ENCODE peak calls at places on chromosomes 12 and 14, in six cellular contexts. One of them, this sample, is unnamed.
A peak's percentile ranks its signal among the peaks of the same experiment; 100 is the strongest.

GRCh38 chr12:1801285-1801975 is 18.9 kb upstream of the LRTM2 start:
- DNase-seq in thyroid gland: no peak
- DNase-seq in DND-41: no peak
- DNase-seq in pancreas: no peak
- DNase-seq in brain microvascular endothelial cell: no peak
- DNase-seq in right atrium auricular region: no peak
- DNase-seq in this sample: no peak

GRCh38 chr14:20412422-20412821 is 879 bp downstream of the TEP1 start:
- DNase-seq in thyroid gland: no peak
- DNase-seq in DND-41: no peak
- DNase-seq in pancreas: no peak
- DNase-seq in brain microvascular endothelial cell: no peak
- DNase-seq in right atrium auricular region: no peak
- DNase-seq in this sample: no peak

GRCh38 chr12:33546004-33546403 is 106.4 kb upstream of the SYT10 start:
- DNase-seq in thyroid gland: no peak
- DNase-seq in DND-41: no peak
- DNase-seq in pancreas: no peak
- DNase-seq in brain microvascular endothelial cell: no peak
- DNase-seq in right atrium auricular region: no peak
- DNase-seq in this sample: no peak

GRCh38 chr12:3473171-3473570 is 17.8 kb upstream of the PRMT8 start:
- DNase-seq in thyroid gland: no peak
- DNase-seq in DND-41: no peak
- DNase-seq in pancreas: no peak
- DNase-seq in brain microvascular endothelial cell: no peak
- DNase-seq in right atrium auricular region: no peak
- DNase-seq in this sample: no peak

GRCh38 chr14:105465209-105466031 is 9.2 kb upstream of the CRIP2 start:
- DNase-seq in thyroid gland: peak; percentile 89
- DNase-seq in DND-41: no peak
- DNase-seq in pancreas: no peak
- DNase-seq in brain microvascular endothelial cell: no peak
- DNase-seq in right atrium auricular region: peak; percentile 67
- DNase-seq in this sample: peak; percentile 61

GRCh38 chr14:77219591-77219990 is 38.0 kb downstream of the TMEM63C start:
- DNase-seq in thyroid gland: peak; percentile 53
- DNase-seq in DND-41: no peak
- DNase-seq in pancreas: peak; percentile 76
- DNase-seq in brain microvascular endothelial cell: no peak
- DNase-seq in right atrium auricular region: no peak
- DNase-seq in this sample: no peak

GRCh38 chr12:46580445-46580844 is 207.9 kb upstream of the SLC38A2 start:
- DNase-seq in thyroid gland: no peak
- DNase-seq in DND-41: no peak
- DNase-seq in pancreas: no peak
- DNase-seq in brain microvascular endothelial cell: no peak
- DNase-seq in right atrium auricular region: no peak
- DNase-seq in this sample: no peak

GRCh38 chr14:67674480-67675218 is at the start of gene VTI1B:
- DNase-seq in thyroid gland: peak; percentile 81
- DNase-seq in DND-41: peak; percentile 84
- DNase-seq in pancreas: peak; percentile 87
- DNase-seq in brain microvascular endothelial cell: peak; percentile 52
- DNase-seq in right atrium auricular region: peak; percentile 64
- DNase-seq in this sample: peak; percentile 71

GRCh38 chr12:12392428-12392827 is 35.5 kb downstream of the BORCS5 start:
- DNase-seq in thyroid gland: no peak
- DNase-seq in DND-41: no peak
- DNase-seq in pancreas: no peak
- DNase-seq in brain microvascular endothelial cell: no peak
- DNase-seq in right atrium auricular region: no peak
- DNase-seq in this sample: no peak

GRCh38 chr14:61472025-61472672 is 150.8 kb downstream of the PRKCH start:
- DNase-seq in thyroid gland: no peak
- DNase-seq in DND-41: peak; percentile 76
- DNase-seq in pancreas: no peak
- DNase-seq in brain microvascular endothelial cell: peak; percentile 98
- DNase-seq in right atrium auricular region: no peak
- DNase-seq in this sample: no peak

GRCh38 chr14:72947366-72948160 is 21.3 kb downstream of the DCAF4 start:
- DNase-seq in thyroid gland: no peak
- DNase-seq in DND-41: no peak
- DNase-seq in pancreas: no peak
- DNase-seq in brain microvascular endothelial cell: no peak
- DNase-seq in right atrium auricular region: no peak
- DNase-seq in this sample: no peak

GRCh38 chr12:2682301-2683282 is 112.2 kb upstream of the FKBP4 start:
- DNase-seq in thyroid gland: peak; percentile 43
- DNase-seq in DND-41: peak; percentile 50
- DNase-seq in pancreas: no peak
- DNase-seq in brain microvascular endothelial cell: peak; percentile 42
- DNase-seq in right atrium auricular region: peak; percentile 40
- DNase-seq in this sample: no peak

GRCh38 chr12:6115389-6115788 is 9.1 kb downstream of the VWF start:
- DNase-seq in thyroid gland: no peak
- DNase-seq in DND-41: no peak
- DNase-seq in pancreas: no peak
- DNase-seq in brain microvascular endothelial cell: no peak
- DNase-seq in right atrium auricular region: no peak
- DNase-seq in this sample: no peak

GRCh38 chr12:61993734-61994345 is 266.4 kb upstream of the USP15 start:
- DNase-seq in thyroid gland: no peak
- DNase-seq in DND-41: no peak
- DNase-seq in pancreas: no peak
- DNase-seq in brain microvascular endothelial cell: peak; percentile 25
- DNase-seq in right atrium auricular region: no peak
- DNase-seq in this sample: no peak

GRCh38 chr14:30601579-30601916 is 20.6 kb upstream of the SCFD1 start:
- DNase-seq in thyroid gland: no peak
- DNase-seq in DND-41: no peak
- DNase-seq in pancreas: no peak
- DNase-seq in brain microvascular endothelial cell: no peak
- DNase-seq in right atrium auricular region: no peak
- DNase-seq in this sample: no peak

GRCh38 chr14:66610154-66610563 is 102.2 kb downstream of the GPHN start:
- DNase-seq in thyroid gland: no peak
- DNase-seq in DND-41: peak; percentile 19
- DNase-seq in pancreas: no peak
- DNase-seq in brain microvascular endothelial cell: no peak
- DNase-seq in right atrium auricular region: no peak
- DNase-seq in this sample: no peak

GRCh38 chr12:79344855-79345840 is 345.6 kb downstream of the PAWR start:
- DNase-seq in thyroid gland: peak; percentile 35
- DNase-seq in DND-41: peak; percentile 47
- DNase-seq in pancreas: no peak
- DNase-seq in brain microvascular endothelial cell: peak; percentile 35
- DNase-seq in right atrium auricular region: no peak
- DNase-seq in this sample: no peak

GRCh38 chr12:48022180-48022521 is 17.9 kb upstream of the COL2A1 start:
- DNase-seq in thyroid gland: no peak
- DNase-seq in DND-41: no peak
- DNase-seq in pancreas: no peak
- DNase-seq in brain microvascular endothelial cell: no peak
- DNase-seq in right atrium auricular region: no peak
- DNase-seq in this sample: no peak

GRCh38 chr12:98296462-98297079 is 218.8 kb upstream of the TMPO start:
- DNase-seq in thyroid gland: no peak
- DNase-seq in DND-41: peak; percentile 8
- DNase-seq in pancreas: no peak
- DNase-seq in brain microvascular endothelial cell: no peak
- DNase-seq in right atrium auricular region: no peak
- DNase-seq in this sample: no peak

GRCh38 chr12:63802012-63802608 is 22.4 kb downstream of the RXYLT1 start:
- DNase-seq in thyroid gland: no peak
- DNase-seq in DND-41: no peak
- DNase-seq in pancreas: no peak
- DNase-seq in brain microvascular endothelial cell: no peak
- DNase-seq in right atrium auricular region: no peak
- DNase-seq in this sample: no peak

GRCh38 chr14:91065266-91065665 is 4.8 kb upstream of the RPS6KA5 start:
- DNase-seq in thyroid gland: peak; percentile 46
- DNase-seq in DND-41: no peak
- DNase-seq in pancreas: no peak
- DNase-seq in brain microvascular endothelial cell: no peak
- DNase-seq in right atrium auricular region: no peak
- DNase-seq in this sample: no peak

GRCh38 chr12:45282411-45282810 is 66.5 kb downstream of the ANO6 start:
- DNase-seq in thyroid gland: no peak
- DNase-seq in DND-41: no peak
- DNase-seq in pancreas: no peak
- DNase-seq in brain microvascular endothelial cell: no peak
- DNase-seq in right atrium auricular region: no peak
- DNase-seq in this sample: no peak

GRCh38 chr12:68198490-68199086 is 27.0 kb downstream of the IL26 start:
- DNase-seq in thyroid gland: no peak
- DNase-seq in DND-41: no peak
- DNase-seq in pancreas: no peak
- DNase-seq in brain microvascular endothelial cell: no peak
- DNase-seq in right atrium auricular region: no peak
- DNase-seq in this sample: no peak

GRCh38 chr14:35004839-35005238 is 22.0 kb downstream of the SRP54 start:
- DNase-seq in thyroid gland: no peak
- DNase-seq in DND-41: no peak
- DNase-seq in pancreas: no peak
- DNase-seq in brain microvascular endothelial cell: no peak
- DNase-seq in right atrium auricular region: no peak
- DNase-seq in this sample: no peak

GRCh38 chr14:100534528-100535286 is 52.5 kb downstream of the BEGAIN start:
- DNase-seq in thyroid gland: no peak
- DNase-seq in DND-41: peak; percentile 77
- DNase-seq in pancreas: peak; percentile 71
- DNase-seq in brain microvascular endothelial cell: no peak
- DNase-seq in right atrium auricular region: peak; percentile 43
- DNase-seq in this sample: peak; percentile 1

GRCh38 chr14:92088494-92088893 is 17.9 kb downstream of the ATXN3 start:
- DNase-seq in thyroid gland: no peak
- DNase-seq in DND-41: no peak
- DNase-seq in pancreas: no peak
- DNase-seq in brain microvascular endothelial cell: no peak
- DNase-seq in right atrium auricular region: no peak
- DNase-seq in this sample: no peak

GRCh38 chr14:92093320-92093719 is 13.1 kb downstream of the ATXN3 start:
- DNase-seq in thyroid gland: no peak
- DNase-seq in DND-41: no peak
- DNase-seq in pancreas: no peak
- DNase-seq in brain microvascular endothelial cell: no peak
- DNase-seq in right atrium auricular region: no peak
- DNase-seq in this sample: no peak
- TF ChIP-seq CTCF in thyroid gland: no peak
- TF ChIP-seq CTCF in DND-41: peak; percentile 31
- TF ChIP-seq CTCF in pancreas: no peak
- TF ChIP-seq CTCF in brain microvascular endothelial cell: peak; percentile 30
- TF ChIP-seq CTCF in right atrium auricular region: peak; percentile 30
- TF ChIP-seq CTCF in this sample: no peak

GRCh38 chr14:104118006-104118844 is 20.2 kb upstream of the KIF26A start:
- DNase-seq in thyroid gland: no peak
- DNase-seq in DND-41: no peak
- DNase-seq in pancreas: peak; percentile 57
- DNase-seq in brain microvascular endothelial cell: no peak
- DNase-seq in right atrium auricular region: no peak
- DNase-seq in this sample: no peak
- H3K27me3 ChIP-seq in thyroid gland: no peaks in the 10 kb centered on the region
- H3K27me3 ChIP-seq in DND-41: peaks cover 4% of the 10 kb centered on the region
- H3K27me3 ChIP-seq in pancreas: no peaks in the 10 kb centered on the region
- H3K27me3 ChIP-seq in brain microvascular endothelial cell: peaks cover 29% of the 10 kb centered on the region
- H3K27me3 ChIP-seq in right atrium auricular region: no peaks in the 10 kb centered on the region
- H3K27me3 ChIP-seq in this sample: peaks cover 46% of the 10 kb centered on the region

DNA sequence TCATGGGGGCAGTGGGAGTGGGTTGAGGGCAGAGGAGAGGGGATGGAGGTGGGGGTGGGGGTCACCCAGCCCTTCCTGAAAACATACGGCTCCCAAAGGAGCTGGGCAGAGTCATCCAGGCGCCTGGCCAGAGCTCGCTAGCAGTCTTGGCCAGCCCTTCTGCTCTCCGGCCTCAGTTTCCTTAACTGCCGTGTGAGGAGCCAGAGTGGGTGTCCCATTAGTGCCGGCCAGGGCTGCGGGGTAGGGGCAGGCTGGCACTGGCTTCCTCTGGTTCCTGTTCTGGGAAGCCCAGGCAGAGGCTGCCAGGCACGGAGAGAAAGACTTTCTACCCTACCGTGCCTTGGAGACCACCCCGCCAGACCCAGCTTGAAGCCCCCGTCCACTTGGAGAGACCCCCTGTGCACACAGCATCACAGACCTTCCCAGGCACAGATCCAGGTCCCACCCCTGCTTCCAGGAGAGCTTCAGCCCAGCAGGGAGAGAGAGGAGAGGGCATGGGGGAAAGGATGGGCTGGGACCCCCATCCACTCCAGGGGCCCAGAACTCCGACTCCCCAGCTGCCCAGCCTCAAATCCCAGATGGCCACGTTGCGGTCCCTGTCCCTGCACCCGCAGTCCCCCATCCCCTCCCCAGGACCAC is 93.3 kb downstream of the RFLNA start:
- DNase-seq in thyroid gland: no peak
- DNase-seq in DND-41: no peak
- DNase-seq in pancreas: no peak
- DNase-seq in brain microvascular endothelial cell: no peak
- DNase-seq in right atrium auricular region: no peak
- DNase-seq in this sample: no peak
- H3K4me3 ChIP-seq in thyroid gland: no peak overlapping the region
- H3K4me3 ChIP-seq in DND-41: no peak overlapping the region
- H3K4me3 ChIP-seq in pancreas: peak overlapping the region; percentile 29
- H3K4me3 ChIP-seq in brain microvascular endothelial cell: peak overlapping the region; percentile 95
- H3K4me3 ChIP-seq in right atrium auricular region: peak overlapping the region; percentile 43
- H3K4me3 ChIP-seq in this sample: peak overlapping the region; percentile 86

GRCh38 chr12:102939670-102940222 is 17.7 kb upstream of the ASCL1 start:
- DNase-seq in thyroid gland: no peak
- DNase-seq in DND-41: no peak
- DNase-seq in pancreas: no peak
- DNase-seq in brain microvascular endothelial cell: no peak
- DNase-seq in right atrium auricular region: no peak
- DNase-seq in this sample: no peak
- TF ChIP-seq CTCF in thyroid gland: no peak
- TF ChIP-seq CTCF in DND-41: no peak
- TF ChIP-seq CTCF in pancreas: no peak
- TF ChIP-seq CTCF in brain microvascular endothelial cell: no peak
- TF ChIP-seq CTCF in right atrium auricular region: no peak
- TF ChIP-seq CTCF in this sample: no peak

GRCh38 chr12:54561164-54561563 is 11.8 kb downstream of the PDE1B start:
- DNase-seq in thyroid gland: no peak
- DNase-seq in DND-41: no peak
- DNase-seq in pancreas: no peak
- DNase-seq in brain microvascular endothelial cell: no peak
- DNase-seq in right atrium auricular region: no peak
- DNase-seq in this sample: peak; percentile 17

GRCh38 chr12:54564768-54565167 is 15.4 kb downstream of the PDE1B start:
- DNase-seq in thyroid gland: no peak
- DNase-seq in DND-41: no peak
- DNase-seq in pancreas: no peak
- DNase-seq in brain microvascular endothelial cell: no peak
- DNase-seq in right atrium auricular region: no peak
- DNase-seq in this sample: no peak

GRCh38 chr12:54563787-54564186 is 14.4 kb downstream of the PDE1B start:
- DNase-seq in thyroid gland: no peak
- DNase-seq in DND-41: no peak
- DNase-seq in pancreas: no peak
- DNase-seq in brain microvascular endothelial cell: no peak
- DNase-seq in right atrium auricular region: no peak
- DNase-seq in this sample: no peak

GRCh38 chr12:54560374-54560858 is 11.0 kb downstream of the PDE1B start:
- DNase-seq in thyroid gland: peak; percentile 92
- DNase-seq in DND-41: no peak
- DNase-seq in pancreas: peak; percentile 82
- DNase-seq in brain microvascular endothelial cell: peak; percentile 68
- DNase-seq in right atrium auricular region: peak; percentile 93
- DNase-seq in this sample: peak; percentile 84

GRCh38 chr12:54562720-54563356 is 13.4 kb downstream of the PDE1B start:
- DNase-seq in thyroid gland: no peak
- DNase-seq in DND-41: no peak
- DNase-seq in pancreas: no peak
- DNase-seq in brain microvascular endothelial cell: no peak
- DNase-seq in right atrium auricular region: no peak
- DNase-seq in this sample: no peak
- H3K27me3 ChIP-seq in thyroid gland: no peaks in the 10 kb centered on the region
- H3K27me3 ChIP-seq in DND-41: no peaks in the 10 kb centered on the region
- H3K27me3 ChIP-seq in pancreas: no peaks in the 10 kb centered on the region
- H3K27me3 ChIP-seq in brain microvascular endothelial cell: no peaks in the 10 kb centered on the region
- H3K27me3 ChIP-seq in right atrium auricular region: no peaks in the 10 kb centered on the region
- H3K27me3 ChIP-seq in this sample: no peaks in the 10 kb centered on the region